ENCODE peak calls at places on chromosomes 4 and X, in five cellular contexts. G is GM20000; A is breast epithelium; H is activated naive CD4-positive, alpha-beta T cell treated with Interleukin-2 at 50 U/mL for 16 hours; O is stimulated activated CD4-positive, alpha-beta T cell treated with anti-CD3 and anti-CD28 coated beads, Interleukin-2, amount 100 ng/mL, for 48 hours. F is an unnamed sample.
A peak's percentile ranks its signal among the peaks of the same experiment; 100 is the strongest.

GRCh38 chr4:37892641-37893040 is 1.8 kb downstream of the TBC1D1 start:
- DNase-seq in O (peak; percentile 33), H (peak; percentile 62), G (peak; percentile 77), A (no peak), F (no peak)

GRCh38 chr4:62408467-62408866 is 1208.3 kb downstream of the ADGRL3 start:
- DNase-seq in H (no peak), O (no peak), A (no peak), G (no peak), F (no peak)

GRCh38 chrX:48786825-48787538 is 592 bp downstream of the GATA1 start:
- DNase-seq in O (no peak), H (no peak), A (no peak), G (no peak), F (no peak)

GRCh38 chr4:3729885-3730226 is 36.3 kb upstream of the ADRA2C start:
- DNase-seq in H (no peak), A (no peak), O (no peak), G (no peak), F (no peak)

GRCh38 chr4:132332932-132333722 is 816.0 kb upstream of the PCDH10 start:
- DNase-seq in A (no peak), G (no peak), H (no peak), O (no peak), F (no peak)

GRCh38 chr4:7960790-7961655 is 21.4 kb upstream of the AFAP1 start:
- DNase-seq in H (peak; percentile 75), A (peak; percentile 64), O (peak; percentile 69), G (peak; percentile 56), F (no peak)

GRCh38 chrX:21400408-21401121 is 26.3 kb downstream of the CNKSR2 start:
- DNase-seq in O (no peak), G (no peak), H (no peak), A (no peak), F (no peak)

GRCh38 chr4:165385124-165385523 is 6.3 kb downstream of the CPE start:
- DNase-seq in A (no peak), H (no peak), O (no peak), G (no peak), F (no peak)

GRCh38 chrX:85590638-85591037 is 211.2 kb upstream of the POF1B start:
- DNase-seq in A (no peak), O (no peak), G (no peak), H (no peak), F (no peak)

GRCh38 chr4:137025484-137026059 is 506.7 kb downstream of the PCDH18 start:
- DNase-seq in O (no peak), G (no peak), A (no peak), H (no peak), F (no peak)

GRCh38 chr4:128574706-128575105 is 234.8 kb upstream of the JADE1 start:
- DNase-seq in O (peak; percentile 70), A (peak; percentile 50), G (peak; percentile 67), H (peak; percentile 52), F (peak; percentile 18)

GRCh38 chrX:1400731-1401471 is 9.0 kb upstream of the SLC25A6 start:
- DNase-seq in A (no peak), H (no peak), O (no peak), G (no peak), F (no peak)

GRCh38 chr4:102825261-102826071 is 1.9 kb downstream of the UBE2D3 start:
- DNase-seq in O (peak; percentile 13), H (peak; percentile 30), A (peak; percentile 42), G (no peak), F (peak; percentile 7)

GRCh38 chr4:145061325-145061920 is 36.6 kb downstream of the ANAPC10 start:
- DNase-seq in G (peak; percentile 24), H (no peak), A (no peak), O (no peak), F (peak; percentile 6)